ENCODE peak calls at places on chromosomes 3 and 15, in four cellular contexts. P is activated CD8-positive, alpha-beta memory T cell treated with anti-CD3 and anti-CD28 coated beads for 48 hours; H is NCI-H524; F is HT1080. D is an unnamed sample.

GRCh38 chr3:188671941-188672340 is 499.8 kb upstream of the TPRG1 start:
- DNase-seq in P (no peak), H (no peak), F (no peak), D (peak; percentile 49)

GRCh38 chr3:114480442-114480841 is 186.6 kb downstream of the TIGIT start:
- DNase-seq in P (no peak), H (no peak), F (no peak), D (no peak)

GRCh38 chr3:101484805-101485620 is 28.0 kb downstream of the SENP7 start:
- DNase-seq in P (no peak), H (no peak), F (peak; percentile 85), D (peak; percentile 40)

GRCh38 chr3:175208316-175208715 is 349.2 kb downstream of the NAALADL2 start:
- DNase-seq in P (no peak), H (no peak), F (no peak), D (no peak)

GRCh38 chr15:45186771-45187577 is 792 bp downstream of the SHF start:
- DNase-seq in P (no peak), H (no peak), F (no peak), D (no peak)

GRCh38 chr3:171770689-171771620 is 39.3 kb downstream of the PLD1 start:
- DNase-seq in P (no peak), H (peak; percentile 85), F (peak; percentile 49), D (peak; percentile 75)

GRCh38 chr15:80694624-80695098 is 449 bp upstream of the ABHD17C start:
- DNase-seq in P (no peak), H (no peak), F (no peak), D (no peak)

GRCh38 chr3:125150525-125151436 is 61.8 kb downstream of the SLC12A8 start:
- DNase-seq in P (no peak), H (peak; percentile 73), F (peak; percentile 68), D (no peak)

GRCh38 chr15:94327356-94327936 is 96.1 kb downstream of the MCTP2 start:
- DNase-seq in P (no peak), H (peak; percentile 53), F (peak; percentile 20), D (no peak)

GRCh38 chr3:117141821-117142220 is 432.2 kb downstream of the TUSC7 start:
- DNase-seq in P (no peak), H (no peak), F (no peak), D (no peak)

GRCh38 chr3:52851348-52851747 is 16.5 kb upstream of the MUSTN1 start:
- DNase-seq in P (no peak), H (peak; percentile 66), F (peak; percentile 65), D (peak; percentile 13)

GRCh38 chr3:59286791-59287531 is 237.1 kb upstream of the CFAP20DC start:
- DNase-seq in P (peak; percentile 12), H (peak; percentile 5), F (peak; percentile 79), D (no peak)

GRCh38 chr15:87762110-87762509 is 494.4 kb downstream of the NTRK3 start:
- DNase-seq in P (no peak), H (no peak), F (peak; percentile 9), D (no peak)

GRCh38 chr3:16061491-16061890 is 113.0 kb upstream of the GALNT15 start:
- DNase-seq in P (no peak), H (no peak), F (no peak), D (no peak)

GRCh38 chr3:183844606-183845005 is 19.2 kb upstream of the MAP6D1 start:
- DNase-seq in P (no peak), H (no peak), F (peak; percentile 84), D (peak; percentile 84)

GRCh38 chr3:10240799-10241198 is 7.5 kb upstream of the TATDN2 start:
- DNase-seq in P (no peak), H (no peak), F (no peak), D (no peak)

GRCh38 chr3:37279858-37280257 is 105.5 kb upstream of the LRRFIP2 start:
- DNase-seq in P (no peak), H (no peak), F (no peak), D (no peak)

GRCh38 chr3:115100172-115100571 is 46.9 kb downstream of the ZBTB20 start:
- DNase-seq in P (no peak), H (peak; percentile 6), F (peak; percentile 78), D (peak; percentile 37)

GRCh38 chr3:137764001-137764433 is at the start of gene SOX14:
- DNase-seq in P (no peak), H (peak; percentile 56), F (no peak), D (no peak)

GRCh38 chr3:25687742-25688141 is 23.0 kb upstream of the TOP2B start:
- DNase-seq in P (no peak), H (no peak), F (no peak), D (no peak)

GRCh38 chr15:81023483-81024264 is 23.0 kb downstream of the TLNRD1 start:
- DNase-seq in P (no peak), H (no peak), F (peak; percentile 40), D (no peak)

GRCh38 chr3:135865085-135865484 is 100.4 kb upstream of the PPP2R3A start:
- DNase-seq in P (no peak), H (no peak), F (no peak), D (no peak)

D was measured in foreskin keratinocyte.